ENCODE peak calls at places on chromosomes 16 and 17, in four cellular contexts. W, X, M and E are unnamed samples.

GRCh38 chr17:27456681-27457404 is 595 bp downstream of the KSR1 start:
- DNase-seq in X (no peak), W (no peak), M (no peak), E (no peak)

GRCh38 chr16:2019500-2019899 is at the start of gene NPW:
- DNase-seq in W (no peak), M (no peak), X (no peak), E (peak)

GRCh38 chr16:22192261-22193133 is 13.6 kb upstream of the EEF2K start:
- DNase-seq in M (no peak), X (no peak), W (peak), E (peak)

GRCh38 chr17:63973247-63973646 is 529 bp upstream of the SCN4A start:
- DNase-seq in X (no peak), W (no peak), M (no peak), E (no peak)

GRCh38 chr17:56679148-56679766 is 85.8 kb downstream of the NOG start:
- DNase-seq in W (no peak), X (no peak), M (peak), E (peak)

GRCh38 chr17:11140501-11140900 is 100.5 kb upstream of the SHISA6 start:
- DNase-seq in X (no peak), M (no peak), W (no peak), E (peak)

GRCh38 chr16:81514568-81515258 is 70.1 kb downstream of the CMIP start:
- DNase-seq in W (no peak), X (no peak), M (no peak), E (no peak)

GRCh38 chr16:86387461-86388440 is 122.6 kb upstream of the FOXF1 start:
- DNase-seq in W (peak), M (no peak), X (no peak), E (peak)

GRCh38 chr17:50218071-50218759 is 16.8 kb upstream of the COL1A1 start:
- DNase-seq in M (no peak), W (no peak), X (no peak), E (no peak)

GRCh38 chr17:78602246-78602645 is 25.1 kb upstream of the DNAH17 start:
- DNase-seq in X (no peak), M (no peak), W (no peak), E (no peak)

GRCh38 chr17:80024206-80024972 is 11.3 kb downstream of the TBC1D16 start:
- DNase-seq in M (no peak), W (no peak), X (no peak), E (no peak)

GRCh38 chr17:77873518-77874302 is 84.8 kb upstream of the TNRC6C start:
- DNase-seq in M (no peak), X (no peak), W (no peak), E (no peak)

GRCh38 chr16:88372522-88372921 is 10.2 kb upstream of the ZNF469 start:
- DNase-seq in W (no peak), M (no peak), X (no peak), E (no peak)

GRCh38 chr17:50151041-50151936 is 812 bp upstream of the PPP1R9B start:
- DNase-seq in W (peak), M (peak), X (no peak), E (peak)

GRCh38 chr16:5595849-5596248 is 498.3 kb upstream of the EEF2KMT start:
- DNase-seq in W (no peak), X (no peak), M (no peak), E (no peak)

GRCh38 chr17:55271223-55271571 is 6.4 kb downstream of the HLF start:
- DNase-seq in X (no peak), M (no peak), W (no peak), E (no peak)

GRCh38 chr16:4380131-4381063 is 8.7 kb downstream of the VASN start:
- DNase-seq in X (no peak), W (no peak), M (no peak), E (no peak)

GRCh38 chr16:29804455-29805231 is 1.7 kb upstream of the MAZ start:
- DNase-seq in W (no peak), M (no peak), X (no peak), E (peak)

GRCh38 chr17:8963017-8963416 is 2.5 kb downstream of the PIK3R5 start:
- DNase-seq in M (no peak), W (no peak), X (no peak), E (no peak)

GRCh38 chr17:29433551-29433950 is 43.4 kb downstream of the TAOK1 start:
- DNase-seq in X (no peak), W (no peak), M (no peak), E (peak)

GRCh38 chr17:82943339-82943738 is 103.5 kb upstream of the ZNF750 start:
- DNase-seq in W (no peak), X (no peak), M (no peak), E (no peak)

GRCh38 chr17:35709874-35710273 is 21.6 kb upstream of the RASL10B start:
- DNase-seq in M (no peak), W (no peak), X (no peak), E (peak)

GRCh38 chr17:4174556-4174955 is 31.6 kb downstream of the CYB5D2 start:
- DNase-seq in W (no peak), M (no peak), X (no peak), E (no peak)

GRCh38 chr17:56699186-56699895 is 105.8 kb downstream of the NOG start:
- DNase-seq in X (no peak), M (peak), W (peak), E (peak)

GRCh38 chr17:64496348-64496785 is 487 bp downstream of the POLG2 start:
- DNase-seq in M (no peak), X (no peak), W (no peak), E (no peak)